ENCODE peak calls at places on chromosomes 5 and 9, in eight cellular contexts. Q, F, E, O, P, V, N and C are unnamed samples.

GRCh38 chr5:38816083-38817030 is 29.5 kb upstream of the OSMR start:
- DNase-seq in Q (no peak), O (no peak), N (peak; percentile 64), E (no peak), F (no peak), V (no peak), P (no peak), C (no peak)

GRCh38 chr9:110282023-110282766 is 25.9 kb upstream of the TXN start:
- DNase-seq in P (no peak), O (no peak), E (no peak), N (peak; percentile 46), V (no peak), Q (no peak), F (no peak), C (no peak)

GRCh38 chr5:59089767-59090166 is 506.9 kb downstream of the RAB3C start:
- DNase-seq in N (no peak), Q (no peak), O (no peak), E (no peak), P (no peak), V (no peak), F (no peak), C (no peak)

GRCh38 chr5:125286266-125286665 is 539.8 kb upstream of the ZNF608 start:
- DNase-seq in V (no peak), Q (no peak), N (no peak), P (no peak), F (no peak), O (no peak), E (no peak), C (no peak)

GRCh38 chr5:38926121-38926520 is 80.3 kb downstream of the OSMR start:
- DNase-seq in P (no peak), V (no peak), Q (no peak), O (no peak), N (no peak), E (peak; percentile 19), F (no peak), C (no peak)

GRCh38 chr5:23084815-23085214 is 231.7 kb upstream of the CDH12 start:
- DNase-seq in V (no peak), F (no peak), P (no peak), O (no peak), N (no peak), E (no peak), Q (no peak), C (no peak)

GRCh38 chr5:168903082-168903481 is 323.9 kb upstream of the PANK3 start:
- DNase-seq in N (no peak), F (no peak), P (no peak), E (no peak), O (no peak), V (no peak), Q (no peak), C (no peak)

GRCh38 chr9:87149794-87150193 is 202.5 kb upstream of the GAS1 start:
- DNase-seq in Q (no peak), F (no peak), V (no peak), N (no peak), O (no peak), P (no peak), E (no peak), C (no peak)

GRCh38 chr5:150129813-150130492 is 25.7 kb downstream of the PDGFRB start:
- DNase-seq in N (peak; percentile 34), O (no peak), V (peak; percentile 85), Q (no peak), P (peak; percentile 60), F (peak; percentile 82), E (peak; percentile 65), C (peak; percentile 90)

GRCh38 chr5:180785151-180785781 is 17.3 kb downstream of the MGAT1 start:
- DNase-seq in N (no peak), E (peak; percentile 48), O (no peak), V (no peak), Q (no peak), F (no peak), P (no peak), C (no peak)

GRCh38 chr9:96033896-96034295 is 158.4 kb downstream of the ERCC6L2 start:
- DNase-seq in F (no peak), E (no peak), Q (no peak), V (no peak), O (no peak), N (no peak), P (no peak), C (no peak)

GRCh38 chr9:134621558-134622110 is 20.0 kb upstream of the COL5A1 start:
- DNase-seq in O (no peak), V (no peak), Q (no peak), P (no peak), N (no peak), F (no peak), E (no peak), C (no peak)

GRCh38 chr9:137811283-137811870 is 66.2 kb upstream of the CACNA1B start:
- DNase-seq in V (no peak), P (no peak), E (no peak), F (no peak), N (no peak), O (no peak), Q (no peak), C (no peak)

GRCh38 chr5:165757756-165758155 is 2252.3 kb downstream of the MAT2B start:
- DNase-seq in P (no peak), N (no peak), F (no peak), V (no peak), Q (no peak), E (no peak), O (no peak), C (no peak)

GRCh38 chr5:137747848-137748247 is 6.3 kb downstream of the HNRNPA0 start:
- DNase-seq in Q (no peak), E (no peak), N (no peak), F (no peak), O (no peak), P (no peak), V (no peak), C (no peak)

GRCh38 chr5:127916875-127917573 is 166.5 kb upstream of the SLC12A2 start:
- DNase-seq in E (peak; percentile 37), Q (no peak), O (no peak), V (no peak), P (no peak), N (no peak), F (no peak), C (no peak)

GRCh38 chr9:127561491-127562270 is 50.4 kb upstream of the STXBP1 start:
- DNase-seq in V (no peak), P (peak; percentile 93), O (peak; percentile 98), F (peak; percentile 93), E (peak; percentile 91), N (peak; percentile 99), Q (no peak), C (no peak)

GRCh38 chr5:171579849-171580505 is 160.5 kb downstream of the FGF18 start:
- DNase-seq in Q (no peak), N (no peak), O (no peak), F (no peak), P (no peak), V (no peak), E (no peak), C (no peak)

GRCh38 chr9:34508463-34508862 is 14.3 kb downstream of the ENHO start:
- DNase-seq in Q (no peak), E (no peak), F (no peak), N (no peak), O (no peak), P (no peak), V (no peak), C (no peak)